ENCODE peak calls at places on chromosomes 7 and 10, in nine cellular contexts. One of them, this sample, is unnamed.

GRCh38 chr10:107631876-107632275 is 467.4 kb upstream of the SORCS1 start:
- DNase-seq in NCI-H774: no peak
- DNase-seq in activated CD8-positive, alpha-beta T cell treated with anti-CD3 and anti-CD28 coated beads, Interleukin-2, amount 10 ng/mL, durations not matched to agents 7 days and 5 days: no peak
- DNase-seq in GM20000: no peak
- DNase-seq in Calu3: no peak
- DNase-seq in progenitor cell of endocrine pancreas: no peak
- DNase-seq in gastrocnemius medialis: no peak
- DNase-seq in Caco-2: no peak
- DNase-seq in left ventricle myocardium superior: no peak
- DNase-seq in this sample: no peak

GRCh38 chr7:22723171-22723601 is 3.8 kb upstream of the IL6 start:
- DNase-seq in GM20000: no peak
- DNase-seq in left ventricle myocardium superior: peak
- DNase-seq in progenitor cell of endocrine pancreas: no peak
- DNase-seq in Calu3: no peak
- DNase-seq in activated CD8-positive, alpha-beta T cell treated with anti-CD3 and anti-CD28 coated beads, Interleukin-2, amount 10 ng/mL, durations not matched to agents 7 days and 5 days: no peak
- DNase-seq in NCI-H774: no peak
- DNase-seq in Caco-2: no peak
- DNase-seq in gastrocnemius medialis: peak
- DNase-seq in this sample: peak

GRCh38 chr7:158649279-158649678 is 55.3 kb downstream of the NCAPG2 start:
- DNase-seq in left ventricle myocardium superior: no peak
- DNase-seq in GM20000: no peak
- DNase-seq in NCI-H774: peak
- DNase-seq in progenitor cell of endocrine pancreas: no peak
- DNase-seq in Caco-2: no peak
- DNase-seq in Calu3: no peak
- DNase-seq in gastrocnemius medialis: no peak
- DNase-seq in activated CD8-positive, alpha-beta T cell treated with anti-CD3 and anti-CD28 coated beads, Interleukin-2, amount 10 ng/mL, durations not matched to agents 7 days and 5 days: no peak
- DNase-seq in this sample: no peak

GRCh38 chr7:130872756-130873448 is 138.9 kb upstream of the KLF14 start:
- DNase-seq in activated CD8-positive, alpha-beta T cell treated with anti-CD3 and anti-CD28 coated beads, Interleukin-2, amount 10 ng/mL, durations not matched to agents 7 days and 5 days: no peak
- DNase-seq in Caco-2: no peak
- DNase-seq in left ventricle myocardium superior: no peak
- DNase-seq in gastrocnemius medialis: no peak
- DNase-seq in progenitor cell of endocrine pancreas: no peak
- DNase-seq in GM20000: no peak
- DNase-seq in NCI-H774: no peak
- DNase-seq in Calu3: no peak
- DNase-seq in this sample: no peak

GRCh38 chr7:39894904-39895303 is 55.2 kb upstream of the CDK13 start:
- DNase-seq in progenitor cell of endocrine pancreas: no peak
- DNase-seq in activated CD8-positive, alpha-beta T cell treated with anti-CD3 and anti-CD28 coated beads, Interleukin-2, amount 10 ng/mL, durations not matched to agents 7 days and 5 days: no peak
- DNase-seq in left ventricle myocardium superior: no peak
- DNase-seq in GM20000: no peak
- DNase-seq in NCI-H774: no peak
- DNase-seq in Caco-2: no peak
- DNase-seq in gastrocnemius medialis: no peak
- DNase-seq in Calu3: no peak
- DNase-seq in this sample: no peak

GRCh38 chr7:25405736-25406135 is 177.4 kb upstream of the NPVF start:
- DNase-seq in activated CD8-positive, alpha-beta T cell treated with anti-CD3 and anti-CD28 coated beads, Interleukin-2, amount 10 ng/mL, durations not matched to agents 7 days and 5 days: no peak
- DNase-seq in Calu3: no peak
- DNase-seq in left ventricle myocardium superior: no peak
- DNase-seq in GM20000: no peak
- DNase-seq in NCI-H774: no peak
- DNase-seq in progenitor cell of endocrine pancreas: no peak
- DNase-seq in gastrocnemius medialis: no peak
- DNase-seq in Caco-2: no peak
- DNase-seq in this sample: no peak

GRCh38 chr7:47427046-47427643 is 154.8 kb downstream of the TNS3 start:
- DNase-seq in activated CD8-positive, alpha-beta T cell treated with anti-CD3 and anti-CD28 coated beads, Interleukin-2, amount 10 ng/mL, durations not matched to agents 7 days and 5 days: no peak
- DNase-seq in progenitor cell of endocrine pancreas: no peak
- DNase-seq in left ventricle myocardium superior: no peak
- DNase-seq in Caco-2: no peak
- DNase-seq in gastrocnemius medialis: no peak
- DNase-seq in Calu3: no peak
- DNase-seq in NCI-H774: no peak
- DNase-seq in GM20000: no peak
- DNase-seq in this sample: no peak

GRCh38 chr10:13945760-13946460 is 359.1 kb downstream of the PRPF18 start:
- DNase-seq in GM20000: no peak
- DNase-seq in activated CD8-positive, alpha-beta T cell treated with anti-CD3 and anti-CD28 coated beads, Interleukin-2, amount 10 ng/mL, durations not matched to agents 7 days and 5 days: no peak
- DNase-seq in NCI-H774: no peak
- DNase-seq in gastrocnemius medialis: no peak
- DNase-seq in Calu3: no peak
- DNase-seq in left ventricle myocardium superior: no peak
- DNase-seq in Caco-2: no peak
- DNase-seq in progenitor cell of endocrine pancreas: no peak
- DNase-seq in this sample: no peak

GRCh38 chr10:3263082-3263481 is 90.5 kb upstream of the PITRM1 start:
- DNase-seq in Calu3: no peak
- DNase-seq in left ventricle myocardium superior: no peak
- DNase-seq in gastrocnemius medialis: no peak
- DNase-seq in progenitor cell of endocrine pancreas: no peak
- DNase-seq in NCI-H774: no peak
- DNase-seq in Caco-2: no peak
- DNase-seq in activated CD8-positive, alpha-beta T cell treated with anti-CD3 and anti-CD28 coated beads, Interleukin-2, amount 10 ng/mL, durations not matched to agents 7 days and 5 days: no peak
- DNase-seq in GM20000: no peak
- DNase-seq in this sample: no peak